ENCODE peak calls at places on chromosomes 12 and 14, in five cellular contexts. Y, Q, M, Z and X are unnamed samples.

GRCh38 chr12:53782093-53782703 is 30.4 kb upstream of the CISTR start:
- DNase-seq in Q (no peak), Z (no peak), M (no peak), Y (no peak), X (no peak)

GRCh38 chr12:93624595-93625294 is 52.3 kb downstream of the SOCS2 start:
- DNase-seq in M (no peak), Y (peak; percentile 97), Z (no peak), Q (no peak), X (no peak)

GRCh38 chr12:55829967-55830600 is 697 bp upstream of the DNAJC14 start:
- DNase-seq in Q (no peak), Z (peak; percentile 77), M (peak; percentile 24), Y (peak; percentile 20), X (peak; percentile 75)

GRCh38 chr12:100265732-100266131 is 1.1 kb downstream of the DEPDC4 start:
- DNase-seq in Q (no peak), Z (no peak), M (no peak), Y (no peak), X (no peak)

GRCh38 chr14:33510991-33511390 is 439.9 kb downstream of the EGLN3 start:
- DNase-seq in M (no peak), Q (no peak), Y (no peak), Z (no peak), X (no peak)

GRCh38 chr12:83145325-83145724 is 458.6 kb downstream of the TMTC2 start:
- DNase-seq in Q (no peak), M (no peak), Z (no peak), Y (no peak), X (no peak)

GRCh38 chr12:117774986-117775775 is 193.6 kb downstream of the KSR2 start:
- DNase-seq in M (no peak), Z (no peak), Y (no peak), Q (no peak), X (no peak)

GRCh38 chr12:123765504-123766035 is 3.5 kb downstream of the DNAH10 start:
- DNase-seq in Y (no peak), M (no peak), Z (no peak), Q (no peak), X (no peak)

GRCh38 chr12:51788876-51789275 is 59.6 kb downstream of the FIGNL2 start:
- DNase-seq in M (no peak), Z (no peak), Y (peak; percentile 55), Q (no peak), X (no peak)

GRCh38 chr14:96267336-96267735 is 11.3 kb downstream of the BDKRB1 start:
- DNase-seq in Y (peak; percentile 82), Q (peak; percentile 38), Z (no peak), M (no peak), X (peak; percentile 47)

GRCh38 chr14:95683793-95684192 is 2.4 kb upstream of the TCL1B start:
- DNase-seq in Z (no peak), Q (no peak), M (peak; percentile 50), Y (no peak), X (peak; percentile 16)

GRCh38 chr12:2739832-2740641 is 54.7 kb upstream of the FKBP4 start:
- DNase-seq in M (no peak), Q (peak; percentile 24), Z (no peak), Y (peak; percentile 31), X (peak; percentile 44)

GRCh38 chr12:42568952-42569916 is 20.3 kb downstream of the PRICKLE1 start:
- DNase-seq in M (no peak), Y (peak; percentile 71), Z (no peak), Q (peak; percentile 25), X (peak; percentile 58)